ENCODE peak calls at places on chromosomes 6 and 20, in eight cellular contexts. H is lower lobe of right lung, J is cardiac fibroblast, O is HCT116, V is foreskin fibroblast, K is GM13976, R is astrocyte of the spinal cord, Y is GM06990. Z is an unnamed sample.

GRCh38 chr6:57313711-57314471 is 3.5 kb upstream of the PRIM2 start:
- DNase-seq in H (no peak), J (peak), O (peak), V (peak), K (no peak), R (peak), Y (no peak), Z (peak)

GRCh38 chr20:63006611-63007471 is at the start of gene BHLHE23:
- DNase-seq in H (no peak), J (no peak), O (no peak), V (no peak), K (peak), R (no peak), Y (no peak), Z (no peak)

GRCh38 chr6:41713161-41713649 is 22.2 kb downstream of the TFEB start:
- DNase-seq in H (peak), J (peak), O (no peak), V (peak), K (no peak), R (peak), Y (no peak), Z (no peak)

GRCh38 chr20:10213526-10213925 is 5.1 kb upstream of the SNAP25 start:
- DNase-seq in H (no peak), J (no peak), O (no peak), V (no peak), K (no peak), R (no peak), Y (no peak), Z (no peak)

GRCh38 chr6:92737983-92738382 is 681.4 kb downstream of the EPHA7 start:
- DNase-seq in H (no peak), J (no peak), O (no peak), V (no peak), K (no peak), R (no peak), Y (no peak), Z (no peak)

GRCh38 chr20:3330046-3330741 is 77.3 kb downstream of the DNAAF9 start:
- DNase-seq in H (no peak), J (peak), O (no peak), V (peak), K (no peak), R (no peak), Y (no peak), Z (peak)

GRCh38 chr20:10644458-10645204 is 29.2 kb downstream of the JAG1 start:
- DNase-seq in H (no peak), J (no peak), O (no peak), V (no peak), K (peak), R (no peak), Y (no peak), Z (no peak)

GRCh38 chr6:33418690-33419291 is 884 bp upstream of the CUTA start:
- DNase-seq in H (no peak), J (peak), O (no peak), V (no peak), K (no peak), R (no peak), Y (no peak), Z (no peak)

GRCh38 chr6:69819138-69819537 is 22.3 kb upstream of the LMBRD1 start:
- DNase-seq in H (no peak), J (no peak), O (no peak), V (no peak), K (no peak), R (no peak), Y (no peak), Z (no peak)

GRCh38 chr6:52544325-52545022 is 32.4 kb downstream of the TRAM2 start:
- DNase-seq in H (no peak), J (peak), O (no peak), V (peak), K (no peak), R (no peak), Y (no peak), Z (no peak)

GRCh38 chr6:107956586-107957164 is 1.3 kb downstream of the SEC63 start:
- DNase-seq in H (no peak), J (peak), O (no peak), V (peak), K (no peak), R (peak), Y (no peak), Z (no peak)

GRCh38 chr6:47709160-47709559 is 10.8 kb downstream of the ADGRF4 start:
- DNase-seq in H (no peak), J (peak), O (no peak), V (no peak), K (no peak), R (no peak), Y (no peak), Z (no peak)

GRCh38 chr6:122877302-122877701 is 88.2 kb downstream of the SMPDL3A start:
- DNase-seq in H (no peak), J (no peak), O (no peak), V (no peak), K (no peak), R (no peak), Y (no peak), Z (no peak)

GRCh38 chr6:7086488-7086887 is 21.3 kb upstream of the RREB1 start:
- DNase-seq in H (peak), J (peak), O (no peak), V (peak), K (peak), R (peak), Y (peak), Z (no peak)

GRCh38 chr6:148223424-148223842 is 119.2 kb upstream of the SASH1 start:
- DNase-seq in H (no peak), J (peak), O (no peak), V (peak), K (no peak), R (peak), Y (no peak), Z (no peak)

GRCh38 chr6:165662671-165663282 is at the start of gene PDE10A:
- DNase-seq in H (no peak), J (peak), O (no peak), V (peak), K (peak), R (peak), Y (no peak), Z (no peak)

GRCh38 chr6:130587778-130588520 is 222.1 kb downstream of the TMEM200A start:
- DNase-seq in H (no peak), J (peak), O (no peak), V (peak), K (no peak), R (peak), Y (no peak), Z (no peak)

GRCh38 chr20:18174906-18175683 is 37.4 kb downstream of the KAT14 start:
- DNase-seq in H (no peak), J (no peak), O (no peak), V (no peak), K (no peak), R (no peak), Y (no peak), Z (no peak)

GRCh38 chr20:17525650-17526049 is 5.5 kb downstream of the BFSP1 start:
- DNase-seq in H (no peak), J (peak), O (peak), V (no peak), K (no peak), R (no peak), Y (no peak), Z (no peak)

GRCh38 chr6:154962751-154963150 is 32.4 kb upstream of the TIAM2 start:
- DNase-seq in H (no peak), J (peak), O (no peak), V (peak), K (no peak), R (peak), Y (no peak), Z (peak)

GRCh38 chr6:156269751-156270369 is 507.3 kb upstream of the ARID1B start:
- DNase-seq in H (no peak), J (no peak), O (no peak), V (no peak), K (no peak), R (no peak), Y (no peak), Z (no peak)

GRCh38 chr6:43176423-43176786 is 5.3 kb downstream of the SRF start:
- DNase-seq in H (no peak), J (no peak), O (no peak), V (no peak), K (no peak), R (no peak), Y (no peak), Z (no peak)

GRCh38 chr6:40308533-40309306 is 278.4 kb downstream of the LRFN2 start:
- DNase-seq in H (peak), J (peak), O (peak), V (peak), K (peak), R (peak), Y (peak), Z (peak)

GRCh38 chr6:20632696-20633095 is 98.4 kb downstream of the CDKAL1 start:
- DNase-seq in H (no peak), J (no peak), O (no peak), V (no peak), K (no peak), R (no peak), Y (no peak), Z (no peak)

GRCh38 chr20:56865055-56865454 is 235.9 kb downstream of the TFAP2C start:
- DNase-seq in H (no peak), J (no peak), O (no peak), V (peak), K (no peak), R (no peak), Y (no peak), Z (no peak)

GRCh38 chr6:39812853-39813533 is 20.8 kb downstream of the DAAM2 start:
- DNase-seq in H (no peak), J (peak), O (no peak), V (peak), K (no peak), R (peak), Y (no peak), Z (peak)

DNA sequence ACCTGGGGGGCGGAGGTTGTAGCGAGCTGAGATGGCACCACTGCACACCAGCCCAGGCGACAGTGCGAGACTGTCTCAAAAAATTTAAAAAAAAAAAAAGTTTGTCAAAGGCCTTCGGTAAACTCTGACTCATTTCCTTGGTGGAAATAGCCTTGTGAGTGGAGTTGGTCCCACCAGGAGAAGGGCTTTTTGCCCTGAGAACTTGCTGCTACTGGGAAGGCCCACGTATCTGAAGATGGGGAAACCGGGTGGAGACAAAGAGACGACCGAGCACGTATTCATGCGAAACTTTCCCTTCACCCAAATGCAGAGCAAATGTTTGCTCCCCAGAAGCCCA is 51.7 kb downstream of the SLC22A23 start:
- DNase-seq in H (no peak), J (peak), O (no peak), V (no peak), K (no peak), R (peak), Y (no peak), Z (no peak)
- TF ChIP-seq CTCF in H (no peak), J (no peak), O (no peak), V (no peak), K (no peak), R (no peak), Y (no peak), Z (no peak)

GRCh38 chr6:67094431-67094830 is 1387.4 kb upstream of the EYS start:
- DNase-seq in H (no peak), J (no peak), O (no peak), V (no peak), K (no peak), R (no peak), Y (no peak), Z (no peak)
- TF ChIP-seq CTCF in H (no peak), J (no peak), O (no peak), V (no peak), K (no peak), R (no peak), Y (no peak), Z (no peak)

DNA sequence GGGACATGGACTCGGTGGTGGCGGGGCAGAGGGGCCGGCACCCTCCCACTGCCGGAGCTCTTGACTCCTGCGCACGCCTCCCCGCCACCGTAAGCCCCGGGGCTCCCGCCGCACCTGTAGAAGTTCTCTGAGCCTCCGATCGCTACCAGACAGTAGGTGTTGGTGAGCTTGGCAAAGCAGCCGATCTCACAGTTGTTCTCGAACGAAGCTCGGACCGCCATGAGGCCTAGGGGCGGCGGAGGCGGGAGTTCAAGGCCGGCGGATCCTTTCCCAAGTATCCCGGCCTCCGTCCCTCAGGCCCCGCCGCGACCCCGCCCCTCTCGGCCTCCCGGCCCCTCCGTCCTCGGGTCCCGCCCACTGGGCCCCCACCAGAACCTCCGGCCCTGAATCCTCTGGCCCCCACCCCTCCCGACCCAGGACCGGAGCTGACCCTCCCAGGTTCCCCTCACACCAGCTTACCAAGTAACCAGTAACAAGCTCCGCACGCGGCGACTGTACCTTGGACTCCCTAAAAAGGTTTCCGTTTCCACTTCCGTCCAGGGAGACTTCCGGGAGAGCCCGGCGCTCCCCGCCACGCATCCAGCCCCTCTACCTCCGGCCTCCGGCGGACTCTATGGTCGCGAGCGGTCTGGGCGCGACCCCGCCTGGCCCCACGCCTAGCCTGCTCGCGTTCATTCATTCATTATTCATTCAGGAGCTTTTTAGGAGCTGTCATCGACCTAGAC is at the start of gene EIF6:
- DNase-seq in H (peak), J (peak), O (peak), V (peak), K (peak), R (peak), Y (peak), Z (peak)
- TF ChIP-seq CTCF in H (no peak), J (no peak), O (no peak), V (no peak), K (no peak), R (no peak), Y (no peak), Z (no peak)

DNA sequence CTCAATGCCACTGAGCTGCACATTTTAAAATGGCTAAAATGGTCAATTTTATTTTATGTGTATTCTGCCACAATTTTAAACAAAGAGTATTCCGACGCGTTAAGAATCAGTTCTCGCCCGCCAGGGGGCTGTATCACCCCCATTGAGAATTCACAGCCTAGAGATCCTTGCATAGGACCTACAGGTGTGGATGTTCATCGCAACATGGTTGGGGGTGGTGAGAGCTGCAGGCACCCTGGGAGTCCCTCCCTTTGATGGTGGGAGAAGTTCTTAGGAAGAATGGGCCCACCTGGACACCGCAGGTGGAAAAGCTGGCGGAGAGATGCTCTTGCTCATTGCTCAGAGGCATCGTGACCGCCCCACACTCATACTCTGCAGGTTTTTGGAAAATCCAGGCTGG is 63.5 kb downstream of the SLC2A10 start:
- DNase-seq in H (no peak), J (no peak), O (no peak), V (no peak), K (no peak), R (no peak), Y (no peak), Z (no peak)
- TF ChIP-seq CTCF in H (no peak), J (peak), O (peak), V (no peak), K (no peak), R (peak), Y (no peak), Z (no peak)

DNA sequence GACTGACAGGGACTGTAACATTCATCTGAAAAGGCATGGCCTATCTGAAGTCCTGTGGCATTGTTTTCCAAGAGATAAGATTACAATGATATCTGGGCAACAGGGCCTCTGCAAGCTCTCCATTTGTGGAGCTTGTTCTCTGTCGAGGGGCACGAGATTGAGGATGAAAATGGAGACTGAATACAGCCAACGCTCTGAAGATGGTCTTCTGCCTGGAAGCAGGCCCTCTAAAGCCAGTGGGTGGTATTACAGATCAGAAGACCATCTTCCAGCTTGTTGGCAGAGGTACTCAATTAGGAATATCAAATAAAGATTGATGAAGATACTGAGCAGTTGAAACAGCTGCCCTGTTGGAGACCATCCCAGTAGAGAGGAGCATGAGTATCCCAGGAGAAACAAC is 288.2 kb downstream of the CENPW start:
- DNase-seq in H (no peak), J (no peak), O (peak), V (no peak), K (no peak), R (no peak), Y (no peak), Z (no peak)
- TF ChIP-seq CTCF in H (no peak), J (no peak), O (peak), V (no peak), K (no peak), R (no peak), Y (peak), Z (no peak)

DNA sequence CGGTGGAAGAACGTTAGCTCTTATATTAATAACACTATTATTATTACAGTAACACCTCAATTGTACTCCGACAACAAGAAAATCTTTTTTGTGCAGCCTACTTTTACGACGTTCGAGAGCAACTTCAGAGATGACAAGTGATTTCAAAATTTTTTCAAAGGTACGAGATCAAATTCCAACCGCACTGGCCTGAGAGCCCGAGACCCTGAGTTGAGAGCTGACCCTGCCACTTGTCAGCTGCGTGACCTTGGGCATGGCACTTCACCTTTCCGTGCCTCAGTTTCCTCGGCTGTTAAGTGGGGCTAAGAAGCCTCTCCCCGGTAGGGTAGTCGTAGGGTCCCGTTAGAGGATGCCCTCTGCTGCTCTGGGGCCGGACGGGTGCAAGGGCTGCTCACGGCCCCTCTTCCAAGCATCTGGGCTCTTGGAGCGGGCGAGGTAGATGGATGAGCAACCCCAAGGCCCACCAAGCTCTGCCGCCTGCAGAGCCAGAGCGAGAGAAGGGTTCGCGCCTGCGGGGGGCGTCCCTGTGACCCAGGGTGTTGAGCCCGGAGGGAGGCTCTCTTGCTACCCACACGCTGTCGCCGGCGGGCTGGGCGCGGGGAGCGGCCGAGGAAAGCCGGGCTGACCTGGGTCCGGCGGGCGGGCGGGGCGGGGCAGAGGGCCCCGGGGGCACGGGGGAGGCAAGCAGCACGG is 510 bp downstream of the NDRG3 start:
- DNase-seq in H (peak), J (no peak), O (no peak), V (no peak), K (no peak), R (peak), Y (no peak), Z (no peak)
- TF ChIP-seq CTCF in H (no peak), J (no peak), O (no peak), V (no peak), K (no peak), R (no peak), Y (no peak), Z (peak)

GRCh38 chr6:112501705-112502104 is 154.6 kb downstream of the RFPL4B start:
- DNase-seq in H (no peak), J (peak), O (no peak), V (peak), K (no peak), R (peak), Y (no peak), Z (no peak)

GRCh38 chr6:112503210-112503609 is 156.1 kb downstream of the RFPL4B start:
- DNase-seq in H (no peak), J (no peak), O (no peak), V (peak), K (no peak), R (peak), Y (no peak), Z (no peak)

GRCh38 chr6:112502348-112503130 is 155.4 kb downstream of the RFPL4B start:
- DNase-seq in H (no peak), J (peak), O (no peak), V (peak), K (no peak), R (peak), Y (no peak), Z (no peak)
- TF ChIP-seq CTCF in H (no peak), J (peak), O (peak), V (peak), K (no peak), R (peak), Y (no peak), Z (peak)

DNA sequence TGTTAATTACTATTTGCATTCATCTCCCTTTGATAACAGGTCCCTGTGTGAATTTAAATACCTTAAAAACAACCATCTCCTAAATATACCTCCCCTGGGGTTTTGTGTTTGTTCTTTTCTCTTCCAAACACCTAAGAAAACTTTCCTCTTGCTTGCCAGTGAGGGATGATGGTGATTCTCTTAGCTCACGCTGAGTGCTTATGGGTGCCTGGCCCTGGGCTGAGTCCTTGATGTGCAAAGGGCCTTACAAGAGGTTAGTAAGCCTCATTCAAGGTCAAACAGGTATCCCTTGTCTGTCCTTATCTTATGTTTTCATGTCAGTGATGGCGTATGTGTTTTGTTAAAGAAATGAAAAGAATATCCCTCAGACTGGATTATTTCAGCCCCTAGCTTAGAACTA is 76.3 kb downstream of the SYCP2L start:
- DNase-seq in H (no peak), J (no peak), O (no peak), V (peak), K (no peak), R (no peak), Y (no peak), Z (no peak)
- TF ChIP-seq CTCF in H (no peak), J (no peak), O (no peak), V (no peak), K (no peak), R (no peak), Y (no peak), Z (no peak)